ENCODE peak calls at places on chromosomes 1 and 21, in nine cellular contexts. O, P, H, U, E, I, D, Y and V are unnamed samples.

GRCh38 chr1:23553896-23554480 is 5.3 kb downstream of the ID3 start:
- DNase-seq in O (no peak), P (no peak), H (no peak), U (no peak), E (peak), I (no peak), D (no peak), Y (no peak), V (no peak)

GRCh38 chr21:45582128-45582527 is 39.9 kb upstream of the SLC19A1 start:
- DNase-seq in O (no peak), P (no peak), H (no peak), U (no peak), E (no peak), I (no peak), D (no peak), Y (no peak), V (no peak)

GRCh38 chr1:245704765-245705164 is 550.0 kb downstream of the KIF26B start:
- DNase-seq in O (no peak), P (peak), H (no peak), U (no peak), E (no peak), I (no peak), D (no peak), Y (no peak), V (no peak)

GRCh38 chr1:44696789-44697188 is 22.3 kb downstream of the ARMH1 start:
- DNase-seq in O (no peak), P (peak), H (no peak), U (no peak), E (peak), I (peak), D (no peak), Y (no peak), V (peak)

GRCh38 chr1:6134206-6134605 is 45.9 kb downstream of the CHD5 start:
- DNase-seq in O (peak), P (no peak), H (no peak), U (no peak), E (no peak), I (no peak), D (no peak), Y (no peak), V (no peak)

GRCh38 chr1:88612783-88613182 is 71.3 kb upstream of the PKN2 start:
- DNase-seq in O (no peak), P (no peak), H (no peak), U (no peak), E (no peak), I (no peak), D (no peak), Y (no peak), V (no peak)

GRCh38 chr1:223741861-223742260 is 29.5 kb downstream of the CAPN2 start:
- DNase-seq in O (no peak), P (no peak), H (no peak), U (no peak), E (no peak), I (no peak), D (no peak), Y (no peak), V (no peak)

GRCh38 chr1:3271866-3272265 is 182.6 kb upstream of the ARHGEF16 start:
- DNase-seq in O (no peak), P (no peak), H (no peak), U (no peak), E (no peak), I (no peak), D (no peak), Y (no peak), V (no peak)

GRCh38 chr21:38925923-38926322 is 120.2 kb downstream of the ETS2 start:
- DNase-seq in O (peak), P (no peak), H (no peak), U (peak), E (no peak), I (peak), D (no peak), Y (no peak), V (peak)

GRCh38 chr21:28771790-28772501 is 220.7 kb downstream of the LTN1 start:
- DNase-seq in O (no peak), P (no peak), H (no peak), U (no peak), E (no peak), I (no peak), D (no peak), Y (no peak), V (no peak)

GRCh38 chr1:171917361-171917760 is 76.1 kb downstream of the DNM3 start:
- DNase-seq in O (no peak), P (no peak), H (no peak), U (no peak), E (no peak), I (no peak), D (no peak), Y (no peak), V (no peak)

GRCh38 chr1:102096162-102096561 is 99.4 kb upstream of the OLFM3 start:
- DNase-seq in O (no peak), P (no peak), H (no peak), U (no peak), E (no peak), I (no peak), D (no peak), Y (no peak), V (no peak)

GRCh38 chr1:10252508-10252907 is 42.1 kb downstream of the KIF1B start:
- DNase-seq in O (no peak), P (no peak), H (no peak), U (no peak), E (no peak), I (no peak), D (no peak), Y (no peak), V (no peak)

GRCh38 chr21:33308586-33309490 is 15.9 kb upstream of the IFNAR1 start:
- DNase-seq in O (no peak), P (peak), H (no peak), U (no peak), E (no peak), I (no peak), D (no peak), Y (no peak), V (no peak)

GRCh38 chr1:167661527-167662436 is 31.8 kb downstream of the RCSD1 start:
- DNase-seq in O (no peak), P (no peak), H (no peak), U (no peak), E (no peak), I (no peak), D (no peak), Y (no peak), V (no peak)

GRCh38 chr1:119250299-119250698 is 109.8 kb upstream of the WARS2 start:
- DNase-seq in O (no peak), P (no peak), H (no peak), U (no peak), E (no peak), I (no peak), D (no peak), Y (no peak), V (no peak)

GRCh38 chr1:46547481-46548383 is 3.7 kb downstream of the KNCN start:
- DNase-seq in O (no peak), P (peak), H (peak), U (peak), E (no peak), I (peak), D (no peak), Y (peak), V (peak)

GRCh38 chr1:53450225-53450624 is 9.0 kb upstream of the DMRTB1 start:
- DNase-seq in O (no peak), P (peak), H (no peak), U (no peak), E (no peak), I (no peak), D (no peak), Y (no peak), V (no peak)